ENCODE peak calls at places on chromosomes 1 and 21, in nine cellular contexts. I is hepatic stellate cell; C is neural crest cell; R is H9; N is hypothalamus; W is HT1080; K is fibroblast of the conjunctiva; D is activated effector memory CD4-positive, alpha-beta T cell treated with anti-CD3 and anti-CD28 coated beads, Interleukin-2, amount 50 U/mL, for 16 hours; B is endothelial cell. V is an unnamed sample.
A peak's percentile ranks its signal among the peaks of the same experiment; 100 is the strongest.

GRCh38 chr1:25933479-25934365 is 27.5 kb upstream of the STMN1 start:
- DNase-seq in D (no peak), K (no peak), R (no peak), B (no peak), C (no peak), I (no peak), N (no peak), W (no peak), V (no peak)

GRCh38 chr1:51293898-51294515 is 36.4 kb downstream of the TTC39A start:
- DNase-seq in B (no peak), I (no peak), R (no peak), N (no peak), K (no peak), C (no peak), D (peak; percentile 41), W (no peak), V (no peak)

GRCh38 chr1:59128784-59129227 is 168.1 kb upstream of the FGGY start:
- DNase-seq in N (no peak), B (no peak), I (no peak), C (no peak), R (no peak), W (peak; percentile 71), D (no peak), K (no peak), V (peak; percentile 91)

GRCh38 chr1:200040516-200041138 is 13.1 kb downstream of the NR5A2 start:
- DNase-seq in I (no peak), C (no peak), D (no peak), W (no peak), B (peak; percentile 63), R (peak; percentile 70), K (no peak), N (no peak), V (peak; percentile 36)

GRCh38 chr21:46084709-46085108 is 13.2 kb upstream of the COL6A2 start:
- DNase-seq in W (no peak), K (no peak), D (no peak), N (no peak), R (peak; percentile 21), C (no peak), B (no peak), I (no peak), V (no peak)

GRCh38 chr21:42316891-42317290 is 1.7 kb upstream of the TFF3 start:
- DNase-seq in C (no peak), K (no peak), N (no peak), B (no peak), R (no peak), D (peak; percentile 39), I (no peak), W (no peak), V (no peak)

GRCh38 chr1:153728305-153729066 is 636 bp downstream of the INTS3 start:
- DNase-seq in C (peak; percentile 26), R (peak; percentile 69), N (no peak), D (peak; percentile 77), I (peak; percentile 46), K (no peak), B (peak; percentile 64), W (peak; percentile 30), V (peak; percentile 61)

GRCh38 chr1:20466231-20466630 is 19.8 kb downstream of the CAMK2N1 start:
- DNase-seq in C (no peak), I (no peak), N (no peak), W (no peak), R (no peak), D (no peak), K (no peak), B (no peak), V (no peak)

GRCh38 chr1:230392920-230393521 is 33.1 kb downstream of the PGBD5 start:
- DNase-seq in C (no peak), B (no peak), D (no peak), W (peak; percentile 14), I (no peak), K (no peak), R (no peak), N (no peak), V (no peak)

GRCh38 chr1:40901886-40902633 is 39.9 kb upstream of the CITED4 start:
- DNase-seq in R (peak; percentile 10), D (no peak), I (peak; percentile 71), W (peak; percentile 60), C (no peak), K (peak; percentile 89), N (no peak), B (no peak), V (peak; percentile 97)

GRCh38 chr1:162385280-162385623 is 3.7 kb downstream of the C1orf226 start:
- DNase-seq in I (no peak), R (no peak), C (no peak), N (no peak), W (no peak), D (no peak), B (no peak), K (no peak), V (no peak)

GRCh38 chr1:6001992-6002576 is 9.9 kb upstream of the NPHP4 start:
- DNase-seq in R (no peak), W (no peak), D (peak; percentile 62), B (no peak), C (no peak), K (no peak), N (no peak), I (no peak), V (peak; percentile 26)

GRCh38 chr1:93979718-93980319 is 70.6 kb upstream of the GCLM start:
- DNase-seq in R (no peak), B (no peak), K (no peak), I (peak; percentile 62), C (no peak), N (no peak), W (no peak), D (no peak), V (peak; percentile 21)

GRCh38 chr1:39671433-39671792 is 494 bp downstream of the NT5C1A start:
- DNase-seq in R (peak; percentile 35), K (no peak), C (no peak), D (no peak), B (no peak), N (peak; percentile 51), I (no peak), W (no peak), V (no peak)

GRCh38 chr1:3905266-3905952 is 5.3 kb upstream of the C1orf174 start:
- DNase-seq in R (no peak), K (no peak), W (no peak), N (no peak), D (peak; percentile 36), C (no peak), B (no peak), I (no peak), V (no peak)

GRCh38 chr1:89198081-89198480 is 661 bp downstream of the GBP4 start:
- DNase-seq in N (no peak), W (no peak), K (no peak), B (no peak), C (no peak), D (no peak), R (no peak), I (no peak), V (peak; percentile 9)